ENCODE peak calls at places on chromosomes 11 and 22, in nine cellular contexts. One of them, this sample, is unnamed.

GRCh38 chr11:96264364-96264763 is 78.6 kb downstream of the MAML2 start:
- DNase-seq in tibial artery: no peak
- DNase-seq in activated naive CD4-positive, alpha-beta T cell: no peak
- DNase-seq in MV-4-11: no peak
- DNase-seq in colonic mucosa: no peak
- DNase-seq in DMS153: no peak
- DNase-seq in hypothalamus: no peak
- DNase-seq in left ventricle myocardium inferior: no peak
- DNase-seq in gastrocnemius medialis: no peak
- DNase-seq in this sample: no peak

GRCh38 chr22:31093956-31094622 is 13.0 kb downstream of the SMTN start:
- DNase-seq in activated naive CD4-positive, alpha-beta T cell: no peak
- DNase-seq in colonic mucosa: no peak
- DNase-seq in DMS153: no peak
- DNase-seq in MV-4-11: no peak
- DNase-seq in hypothalamus: no peak
- DNase-seq in left ventricle myocardium inferior: peak
- DNase-seq in gastrocnemius medialis: peak
- DNase-seq in tibial artery: no peak
- DNase-seq in this sample: no peak

GRCh38 chr11:47330002-47330911 is 22.2 kb downstream of the MYBPC3 start:
- DNase-seq in hypothalamus: no peak
- DNase-seq in left ventricle myocardium inferior: no peak
- DNase-seq in gastrocnemius medialis: peak
- DNase-seq in colonic mucosa: no peak
- DNase-seq in tibial artery: no peak
- DNase-seq in activated naive CD4-positive, alpha-beta T cell: no peak
- DNase-seq in DMS153: no peak
- DNase-seq in MV-4-11: no peak
- DNase-seq in this sample: no peak

GRCh38 chr11:119624102-119624615 is 104.8 kb downstream of the NECTIN1 start:
- DNase-seq in MV-4-11: no peak
- DNase-seq in activated naive CD4-positive, alpha-beta T cell: no peak
- DNase-seq in hypothalamus: no peak
- DNase-seq in gastrocnemius medialis: no peak
- DNase-seq in colonic mucosa: no peak
- DNase-seq in tibial artery: no peak
- DNase-seq in DMS153: no peak
- DNase-seq in left ventricle myocardium inferior: no peak
- DNase-seq in this sample: no peak

GRCh38 chr22:41914611-41915034 is 251 bp downstream of the SHISA8 start:
- DNase-seq in tibial artery: no peak
- DNase-seq in DMS153: no peak
- DNase-seq in MV-4-11: no peak
- DNase-seq in activated naive CD4-positive, alpha-beta T cell: no peak
- DNase-seq in gastrocnemius medialis: no peak
- DNase-seq in left ventricle myocardium inferior: no peak
- DNase-seq in hypothalamus: no peak
- DNase-seq in colonic mucosa: no peak
- DNase-seq in this sample: no peak

GRCh38 chr11:133908827-133909226 is 47.9 kb downstream of the IGSF9B start:
- DNase-seq in gastrocnemius medialis: no peak
- DNase-seq in tibial artery: no peak
- DNase-seq in DMS153: no peak
- DNase-seq in hypothalamus: no peak
- DNase-seq in colonic mucosa: no peak
- DNase-seq in left ventricle myocardium inferior: no peak
- DNase-seq in activated naive CD4-positive, alpha-beta T cell: no peak
- DNase-seq in MV-4-11: no peak
- DNase-seq in this sample: no peak

GRCh38 chr11:61460474-61460881 is 30.6 kb downstream of the SDHAF2 start:
- DNase-seq in gastrocnemius medialis: peak
- DNase-seq in left ventricle myocardium inferior: peak
- DNase-seq in tibial artery: no peak
- DNase-seq in activated naive CD4-positive, alpha-beta T cell: no peak
- DNase-seq in DMS153: no peak
- DNase-seq in hypothalamus: no peak
- DNase-seq in colonic mucosa: no peak
- DNase-seq in MV-4-11: no peak
- DNase-seq in this sample: no peak

GRCh38 chr11:17548444-17548843 is 1.4 kb downstream of the OTOG start:
- DNase-seq in gastrocnemius medialis: no peak
- DNase-seq in hypothalamus: no peak
- DNase-seq in activated naive CD4-positive, alpha-beta T cell: no peak
- DNase-seq in left ventricle myocardium inferior: no peak
- DNase-seq in DMS153: no peak
- DNase-seq in colonic mucosa: no peak
- DNase-seq in tibial artery: no peak
- DNase-seq in MV-4-11: no peak
- DNase-seq in this sample: no peak

GRCh38 chr11:36306888-36307287 is 10.8 kb downstream of the PRR5L start:
- DNase-seq in gastrocnemius medialis: no peak
- DNase-seq in MV-4-11: peak
- DNase-seq in activated naive CD4-positive, alpha-beta T cell: no peak
- DNase-seq in left ventricle myocardium inferior: no peak
- DNase-seq in hypothalamus: no peak
- DNase-seq in tibial artery: no peak
- DNase-seq in colonic mucosa: no peak
- DNase-seq in DMS153: no peak
- DNase-seq in this sample: no peak

GRCh38 chr11:65553301-65554001 is 4.7 kb downstream of the LTBP3 start:
- DNase-seq in hypothalamus: no peak
- DNase-seq in MV-4-11: peak
- DNase-seq in left ventricle myocardium inferior: no peak
- DNase-seq in colonic mucosa: peak
- DNase-seq in tibial artery: no peak
- DNase-seq in gastrocnemius medialis: no peak
- DNase-seq in activated naive CD4-positive, alpha-beta T cell: peak
- DNase-seq in DMS153: peak
- DNase-seq in this sample: no peak

GRCh38 chr11:119175493-119176077 is 7.1 kb downstream of the NLRX1 start:
- DNase-seq in hypothalamus: no peak
- DNase-seq in activated naive CD4-positive, alpha-beta T cell: no peak
- DNase-seq in gastrocnemius medialis: no peak
- DNase-seq in left ventricle myocardium inferior: no peak
- DNase-seq in DMS153: no peak
- DNase-seq in MV-4-11: no peak
- DNase-seq in tibial artery: no peak
- DNase-seq in colonic mucosa: no peak
- DNase-seq in this sample: no peak

GRCh38 chr11:126212089-126212660 is 593 bp downstream of the FAM118B start:
- DNase-seq in DMS153: no peak
- DNase-seq in activated naive CD4-positive, alpha-beta T cell: no peak
- DNase-seq in tibial artery: no peak
- DNase-seq in hypothalamus: no peak
- DNase-seq in gastrocnemius medialis: no peak
- DNase-seq in MV-4-11: no peak
- DNase-seq in colonic mucosa: no peak
- DNase-seq in left ventricle myocardium inferior: no peak
- DNase-seq in this sample: no peak

GRCh38 chr11:48005878-48006277 is 25.5 kb downstream of the PTPRJ start:
- DNase-seq in MV-4-11: no peak
- DNase-seq in DMS153: peak
- DNase-seq in colonic mucosa: no peak
- DNase-seq in hypothalamus: no peak
- DNase-seq in left ventricle myocardium inferior: no peak
- DNase-seq in gastrocnemius medialis: no peak
- DNase-seq in activated naive CD4-positive, alpha-beta T cell: no peak
- DNase-seq in tibial artery: no peak
- DNase-seq in this sample: no peak

GRCh38 chr11:1163911-1164735 is 6.4 kb downstream of the MUC5AC start:
- DNase-seq in tibial artery: no peak
- DNase-seq in gastrocnemius medialis: peak
- DNase-seq in hypothalamus: no peak
- DNase-seq in DMS153: no peak
- DNase-seq in left ventricle myocardium inferior: peak
- DNase-seq in MV-4-11: no peak
- DNase-seq in colonic mucosa: no peak
- DNase-seq in activated naive CD4-positive, alpha-beta T cell: no peak
- DNase-seq in this sample: no peak

GRCh38 chr22:30650508-30651116 is 15.0 kb downstream of the SLC35E4 start:
- DNase-seq in DMS153: no peak
- DNase-seq in left ventricle myocardium inferior: no peak
- DNase-seq in colonic mucosa: no peak
- DNase-seq in hypothalamus: no peak
- DNase-seq in tibial artery: no peak
- DNase-seq in MV-4-11: no peak
- DNase-seq in gastrocnemius medialis: no peak
- DNase-seq in activated naive CD4-positive, alpha-beta T cell: no peak
- DNase-seq in this sample: no peak

GRCh38 chr22:31229402-31230140 is 17.5 kb downstream of the LIMK2 start:
- DNase-seq in left ventricle myocardium inferior: peak
- DNase-seq in colonic mucosa: peak
- DNase-seq in MV-4-11: peak
- DNase-seq in gastrocnemius medialis: peak
- DNase-seq in tibial artery: peak
- DNase-seq in activated naive CD4-positive, alpha-beta T cell: no peak
- DNase-seq in DMS153: peak
- DNase-seq in hypothalamus: no peak
- DNase-seq in this sample: peak

GRCh38 chr11:16945671-16946469 is 68.3 kb downstream of the PLEKHA7 start:
- DNase-seq in gastrocnemius medialis: peak
- DNase-seq in colonic mucosa: peak
- DNase-seq in activated naive CD4-positive, alpha-beta T cell: no peak
- DNase-seq in DMS153: peak
- DNase-seq in hypothalamus: no peak
- DNase-seq in MV-4-11: peak
- DNase-seq in left ventricle myocardium inferior: peak
- DNase-seq in tibial artery: no peak
- DNase-seq in this sample: peak

GRCh38 chr22:45295492-45295891 is 10.7 kb downstream of the UPK3A start:
- DNase-seq in left ventricle myocardium inferior: no peak
- DNase-seq in MV-4-11: no peak
- DNase-seq in tibial artery: no peak
- DNase-seq in hypothalamus: no peak
- DNase-seq in DMS153: no peak
- DNase-seq in gastrocnemius medialis: no peak
- DNase-seq in activated naive CD4-positive, alpha-beta T cell: no peak
- DNase-seq in colonic mucosa: no peak
- DNase-seq in this sample: no peak

GRCh38 chr11:34732831-34733230 is 111.9 kb downstream of the EHF start:
- DNase-seq in colonic mucosa: no peak
- DNase-seq in tibial artery: no peak
- DNase-seq in activated naive CD4-positive, alpha-beta T cell: no peak
- DNase-seq in gastrocnemius medialis: no peak
- DNase-seq in hypothalamus: no peak
- DNase-seq in MV-4-11: no peak
- DNase-seq in left ventricle myocardium inferior: no peak
- DNase-seq in DMS153: peak
- DNase-seq in this sample: no peak

GRCh38 chr11:33695051-33695566 is 5.5 kb downstream of the C11orf91 start:
- DNase-seq in left ventricle myocardium inferior: peak
- DNase-seq in gastrocnemius medialis: peak
- DNase-seq in colonic mucosa: no peak
- DNase-seq in activated naive CD4-positive, alpha-beta T cell: no peak
- DNase-seq in tibial artery: peak
- DNase-seq in MV-4-11: no peak
- DNase-seq in hypothalamus: no peak
- DNase-seq in DMS153: peak
- DNase-seq in this sample: no peak

GRCh38 chr22:28711820-28712777 is 29.5 kb downstream of the CHEK2 start:
- DNase-seq in activated naive CD4-positive, alpha-beta T cell: no peak
- DNase-seq in hypothalamus: no peak
- DNase-seq in tibial artery: peak
- DNase-seq in colonic mucosa: no peak
- DNase-seq in left ventricle myocardium inferior: no peak
- DNase-seq in gastrocnemius medialis: no peak
- DNase-seq in MV-4-11: peak
- DNase-seq in DMS153: no peak
- DNase-seq in this sample: no peak

GRCh38 chr11:62569611-62570010 is 4.1 kb downstream of the EEF1G start:
- DNase-seq in hypothalamus: no peak
- DNase-seq in tibial artery: no peak
- DNase-seq in activated naive CD4-positive, alpha-beta T cell: no peak
- DNase-seq in gastrocnemius medialis: peak
- DNase-seq in DMS153: no peak
- DNase-seq in left ventricle myocardium inferior: no peak
- DNase-seq in MV-4-11: no peak
- DNase-seq in colonic mucosa: no peak
- DNase-seq in this sample: no peak

GRCh38 chr11:66505276-66505816 is 5.1 kb upstream of the BBS1 start:
- DNase-seq in activated naive CD4-positive, alpha-beta T cell: no peak
- DNase-seq in colonic mucosa: no peak
- DNase-seq in gastrocnemius medialis: no peak
- DNase-seq in MV-4-11: no peak
- DNase-seq in hypothalamus: no peak
- DNase-seq in left ventricle myocardium inferior: no peak
- DNase-seq in DMS153: no peak
- DNase-seq in tibial artery: no peak
- DNase-seq in this sample: no peak

GRCh38 chr11:9626778-9627394 is 37.0 kb upstream of the SWAP70 start:
- DNase-seq in tibial artery: no peak
- DNase-seq in left ventricle myocardium inferior: no peak
- DNase-seq in colonic mucosa: no peak
- DNase-seq in MV-4-11: no peak
- DNase-seq in gastrocnemius medialis: no peak
- DNase-seq in activated naive CD4-positive, alpha-beta T cell: no peak
- DNase-seq in hypothalamus: no peak
- DNase-seq in DMS153: no peak
- DNase-seq in this sample: no peak

This sample was measured in ovary.